ENCODE peak calls at places on chromosomes 12 and 14, in five cellular contexts. One of them, this sample, is unnamed.
A peak's percentile ranks its signal among the peaks of the same experiment; 100 is the strongest.

GRCh38 chr12:89236748-89237428 is 115.4 kb downstream of the DUSP6 start:
- DNase-seq in GM23338: no peak
- DNase-seq in pancreas: no peak
- DNase-seq in HCT116: peak; percentile 13
- DNase-seq in kidney: no peak
- DNase-seq in this sample: no peak

GRCh38 chr14:48726080-48726642 is 860.0 kb downstream of the RPS29 start:
- DNase-seq in GM23338: no peak
- DNase-seq in pancreas: no peak
- DNase-seq in HCT116: no peak
- DNase-seq in kidney: no peak
- DNase-seq in this sample: no peak

GRCh38 chr12:15163001-15163400 is 58.2 kb downstream of the RERG start:
- DNase-seq in GM23338: no peak
- DNase-seq in pancreas: no peak
- DNase-seq in HCT116: no peak
- DNase-seq in kidney: no peak
- DNase-seq in this sample: no peak

GRCh38 chr14:61231810-61232209 is 49.3 kb downstream of the TMEM30B start:
- DNase-seq in GM23338: no peak
- DNase-seq in pancreas: no peak
- DNase-seq in HCT116: no peak
- DNase-seq in kidney: no peak
- DNase-seq in this sample: no peak

GRCh38 chr12:75623631-75624118 is 112.3 kb upstream of the KRR1 start:
- DNase-seq in GM23338: peak; percentile 78
- DNase-seq in pancreas: no peak
- DNase-seq in HCT116: peak; percentile 89
- DNase-seq in kidney: no peak
- DNase-seq in this sample: peak; percentile 76

GRCh38 chr12:110107369-110108281 is 16.5 kb upstream of the IFT81 start:
- DNase-seq in GM23338: no peak
- DNase-seq in pancreas: no peak
- DNase-seq in HCT116: no peak
- DNase-seq in kidney: peak; percentile 86
- DNase-seq in this sample: peak; percentile 63

GRCh38 chr12:102964872-102965271 is 7.4 kb downstream of the ASCL1 start:
- DNase-seq in GM23338: peak; percentile 80
- DNase-seq in pancreas: no peak
- DNase-seq in HCT116: no peak
- DNase-seq in kidney: no peak
- DNase-seq in this sample: peak; percentile 89

GRCh38 chr12:47905313-47905730 is 528 bp upstream of the VDR start:
- DNase-seq in GM23338: peak; percentile 85
- DNase-seq in pancreas: peak; percentile 89
- DNase-seq in HCT116: no peak
- DNase-seq in kidney: peak; percentile 93
- DNase-seq in this sample: peak; percentile 96

GRCh38 chr12:113886721-113887120 is 79.4 kb downstream of the RBM19 start:
- DNase-seq in GM23338: no peak
- DNase-seq in pancreas: no peak
- DNase-seq in HCT116: no peak
- DNase-seq in kidney: no peak
- DNase-seq in this sample: no peak

GRCh38 chr14:102694530-102695171 is 82.6 kb upstream of the TRAF3 start:
- DNase-seq in GM23338: peak; percentile 96
- DNase-seq in pancreas: no peak
- DNase-seq in HCT116: peak; percentile 48
- DNase-seq in kidney: no peak
- DNase-seq in this sample: peak; percentile 87

GRCh38 chr14:105118646-105119409 is 49.7 kb downstream of the JAG2 start:
- DNase-seq in GM23338: no peak
- DNase-seq in pancreas: no peak
- DNase-seq in HCT116: no peak
- DNase-seq in kidney: no peak
- DNase-seq in this sample: no peak

GRCh38 chr14:52551696-52552062 is 626 bp downstream of the TXNDC16 start:
- DNase-seq in GM23338: no peak
- DNase-seq in pancreas: no peak
- DNase-seq in HCT116: no peak
- DNase-seq in kidney: no peak
- DNase-seq in this sample: no peak

GRCh38 chr12:67068773-67069450 is 200.2 kb upstream of the CAND1 start:
- DNase-seq in GM23338: peak; percentile 74
- DNase-seq in pancreas: peak; percentile 67
- DNase-seq in HCT116: no peak
- DNase-seq in kidney: peak; percentile 79
- DNase-seq in this sample: peak; percentile 93
- TF ChIP-seq CTCF in GM23338: no peak
- TF ChIP-seq CTCF in pancreas: no peak
- TF ChIP-seq CTCF in HCT116: no peak
- TF ChIP-seq CTCF in kidney: no peak
- TF ChIP-seq CTCF in this sample: no peak

DNA sequence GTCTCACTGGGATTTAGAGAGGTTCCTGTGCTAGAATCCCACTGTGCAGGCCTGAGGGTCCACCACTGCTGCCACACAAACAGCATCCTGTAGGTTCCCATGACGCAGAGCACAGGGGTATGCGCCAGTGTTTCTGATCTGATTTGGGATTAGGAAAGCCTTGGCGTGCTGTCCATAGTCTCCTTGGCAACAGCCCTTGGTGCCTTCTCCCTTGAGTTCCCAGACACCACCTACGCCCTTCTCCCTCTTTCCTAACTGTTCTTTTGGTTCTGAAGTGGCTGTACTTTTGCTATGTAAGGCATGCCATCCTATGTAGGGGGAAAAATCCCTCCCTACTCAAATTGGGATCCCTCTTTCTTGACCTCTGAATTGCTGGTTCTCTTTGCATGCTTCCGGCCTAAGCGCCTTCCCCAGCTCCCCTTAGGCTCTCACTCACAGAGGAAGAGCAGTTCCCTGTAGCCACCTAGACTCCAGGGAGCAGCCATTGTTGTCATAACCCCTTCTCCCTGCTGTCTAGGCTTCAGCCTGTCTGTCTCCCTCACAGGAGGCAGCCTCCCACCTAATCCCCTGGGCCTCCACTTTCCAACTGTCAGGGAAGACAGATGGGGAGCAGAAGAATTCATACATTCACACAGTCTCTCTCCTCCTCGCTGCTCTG is 14.8 kb upstream of the RIC8B start:
- DNase-seq in GM23338: no peak
- DNase-seq in pancreas: no peak
- DNase-seq in HCT116: no peak
- DNase-seq in kidney: no peak
- DNase-seq in this sample: no peak
- H3K27ac ChIP-seq in GM23338: peak overlapping the region; percentile 29
- H3K27ac ChIP-seq in pancreas: no peak overlapping the region
- H3K27ac ChIP-seq in HCT116: no peak overlapping the region
- H3K27ac ChIP-seq in kidney: peak overlapping the region; percentile 18
- H3K27ac ChIP-seq in this sample: peak overlapping the region; percentile 98

GRCh38 chr12:124411291-124411878 is 116.5 kb downstream of the RFLNA start:
- DNase-seq in GM23338: no peak
- DNase-seq in pancreas: no peak
- DNase-seq in HCT116: no peak
- DNase-seq in kidney: peak; percentile 87
- DNase-seq in this sample: peak; percentile 71
- TF ChIP-seq CTCF in GM23338: no peak
- TF ChIP-seq CTCF in pancreas: no peak
- TF ChIP-seq CTCF in HCT116: no peak
- TF ChIP-seq CTCF in kidney: no peak
- TF ChIP-seq CTCF in this sample: no peak

GRCh38 chr12:98007963-98008362 is 507.4 kb upstream of the TMPO start:
- DNase-seq in GM23338: no peak
- DNase-seq in pancreas: no peak
- DNase-seq in HCT116: no peak
- DNase-seq in kidney: no peak
- DNase-seq in this sample: no peak

DNA sequence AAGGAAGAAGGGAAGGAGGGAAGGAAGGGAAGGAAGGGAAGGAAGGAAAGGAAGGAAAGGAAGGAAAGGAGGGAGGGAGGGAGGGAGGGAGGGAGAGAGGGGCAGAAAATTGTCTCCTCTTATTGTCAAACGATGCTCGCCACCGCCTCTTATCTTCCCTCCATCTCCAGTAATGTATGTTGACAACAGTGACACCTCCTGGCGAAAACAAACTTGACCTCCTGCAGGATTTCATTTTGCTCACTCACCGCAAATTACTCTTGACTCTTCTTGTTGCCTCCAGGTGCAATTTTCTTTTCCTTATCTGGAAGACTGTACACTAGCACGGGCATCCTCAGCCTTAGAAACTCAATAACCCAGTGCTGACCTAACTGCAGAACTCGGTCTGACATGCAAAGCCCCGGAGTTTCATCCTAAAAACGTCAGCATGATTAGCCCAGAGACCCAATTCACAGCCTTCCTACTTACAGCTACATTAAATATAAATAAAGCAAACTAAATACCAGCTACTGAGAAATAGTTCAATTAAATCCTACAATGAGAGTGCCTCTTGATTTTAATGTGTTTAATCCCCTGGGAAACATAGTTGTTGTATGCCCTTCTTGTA is 512.4 kb upstream of the TMPO start:
- DNase-seq in GM23338: peak; percentile 89
- DNase-seq in pancreas: no peak
- DNase-seq in HCT116: peak; percentile 39
- DNase-seq in kidney: no peak
- DNase-seq in this sample: peak; percentile 92
- H3K27ac ChIP-seq in GM23338: no peak overlapping the region
- H3K27ac ChIP-seq in pancreas: no peak overlapping the region
- H3K27ac ChIP-seq in HCT116: no peak overlapping the region
- H3K27ac ChIP-seq in kidney: no peak overlapping the region
- H3K27ac ChIP-seq in this sample: no peak overlapping the region

GRCh38 chr14:23567186-23568020 is at the start of gene AP1G2:
- DNase-seq in GM23338: peak; percentile 94
- DNase-seq in pancreas: peak; percentile 94
- DNase-seq in HCT116: peak; percentile 73
- DNase-seq in kidney: peak; percentile 95
- DNase-seq in this sample: peak; percentile 96

GRCh38 chr14:23569443-23570151 is 2.0 kb upstream of the AP1G2 start:
- DNase-seq in GM23338: peak; percentile 90
- DNase-seq in pancreas: no peak
- DNase-seq in HCT116: peak; percentile 58
- DNase-seq in kidney: peak; percentile 58
- DNase-seq in this sample: peak; percentile 84

GRCh38 chr14:23568021-23568599 is 519 bp upstream of the AP1G2 start:
- DNase-seq in GM23338: no peak
- DNase-seq in pancreas: no peak
- DNase-seq in HCT116: no peak
- DNase-seq in kidney: peak; percentile 38
- DNase-seq in this sample: no peak

GRCh38 chr14:23566782-23567185 is 807 bp downstream of the AP1G2 start:
- DNase-seq in GM23338: no peak
- DNase-seq in pancreas: peak; percentile 86
- DNase-seq in HCT116: no peak
- DNase-seq in kidney: no peak
- DNase-seq in this sample: no peak

DNA sequence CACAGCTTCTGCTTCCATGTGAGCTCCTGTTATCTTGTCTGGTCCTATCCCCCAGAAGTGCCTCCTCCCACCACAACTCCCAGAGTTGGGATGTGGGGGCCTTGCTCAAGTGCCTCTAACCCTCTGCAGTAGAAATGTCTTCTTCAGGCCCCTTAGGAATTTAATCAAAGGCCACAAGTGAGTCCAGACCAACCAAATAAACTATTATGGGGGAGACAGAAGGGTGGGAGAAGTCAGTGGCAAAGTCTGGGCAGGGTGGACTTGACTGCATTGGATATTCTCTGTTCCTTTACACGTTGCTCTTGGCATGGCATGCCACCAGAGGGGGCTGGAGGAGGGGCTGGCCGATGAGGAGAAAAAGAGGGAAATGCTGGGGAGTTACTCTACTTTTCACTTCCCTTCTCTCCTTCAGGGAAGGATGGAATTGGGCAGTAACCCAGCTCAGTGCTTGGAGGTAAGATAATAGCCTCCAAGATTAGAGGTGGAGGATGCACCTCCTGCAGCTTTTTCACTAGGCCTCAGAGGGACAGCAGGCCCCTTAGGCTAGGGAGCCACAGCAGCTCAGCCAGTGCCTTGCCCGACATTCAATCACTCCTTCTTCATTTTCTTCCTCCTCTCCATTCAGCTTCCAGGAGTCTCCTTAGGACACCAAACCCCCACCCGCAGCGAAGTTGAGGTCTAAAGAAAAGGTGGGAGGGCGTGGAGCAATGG is 1.2 kb upstream of the AP1G2 start:
- DNase-seq in GM23338: peak; percentile 79
- DNase-seq in pancreas: no peak
- DNase-seq in HCT116: no peak
- DNase-seq in kidney: peak; percentile 49
- DNase-seq in this sample: peak; percentile 85
- TF ChIP-seq CTCF in GM23338: peak; percentile 69
- TF ChIP-seq CTCF in pancreas: no peak
- TF ChIP-seq CTCF in HCT116: peak; percentile 17
- TF ChIP-seq CTCF in kidney: no peak
- TF ChIP-seq CTCF in this sample: peak; percentile 78

DNA sequence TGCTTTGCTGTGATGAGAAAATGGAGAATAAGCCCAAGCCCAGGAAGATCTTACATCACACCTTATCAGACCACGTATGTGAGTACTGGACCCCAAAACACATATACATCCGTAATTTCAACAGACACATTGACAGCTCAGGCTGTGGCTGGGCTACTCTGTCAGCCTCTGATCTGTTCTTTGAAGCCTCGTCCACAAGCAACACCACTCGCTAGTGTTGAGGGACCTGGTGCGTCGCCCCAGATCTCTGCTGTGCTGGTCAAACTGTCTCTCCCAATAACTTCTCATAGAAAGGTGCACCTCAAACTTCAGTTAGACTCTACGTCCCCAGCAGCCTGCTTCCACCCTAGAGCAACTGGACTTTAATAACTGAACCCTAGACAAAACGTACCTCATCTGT is 10.6 kb upstream of the SFSWAP start:
- DNase-seq in GM23338: no peak
- DNase-seq in pancreas: no peak
- DNase-seq in HCT116: no peak
- DNase-seq in kidney: no peak
- DNase-seq in this sample: no peak
- H3K27ac ChIP-seq in GM23338: no peak overlapping the region
- H3K27ac ChIP-seq in pancreas: no peak overlapping the region
- H3K27ac ChIP-seq in HCT116: no peak overlapping the region
- H3K27ac ChIP-seq in kidney: no peak overlapping the region
- H3K27ac ChIP-seq in this sample: no peak overlapping the region

GRCh38 chr12:119990382-119990874 is 1.4 kb downstream of the BICDL1 start:
- DNase-seq in GM23338: peak; percentile 19
- DNase-seq in pancreas: no peak
- DNase-seq in HCT116: no peak
- DNase-seq in kidney: no peak
- DNase-seq in this sample: no peak

GRCh38 chr12:119992129-119992705 is 3.2 kb downstream of the BICDL1 start:
- DNase-seq in GM23338: no peak
- DNase-seq in pancreas: no peak
- DNase-seq in HCT116: no peak
- DNase-seq in kidney: no peak
- DNase-seq in this sample: no peak

GRCh38 chr12:119989619-119990381 is 764 bp downstream of the BICDL1 start:
- DNase-seq in GM23338: peak; percentile 87
- DNase-seq in pancreas: peak; percentile 88
- DNase-seq in HCT116: no peak
- DNase-seq in kidney: peak; percentile 92
- DNase-seq in this sample: peak; percentile 97

GRCh38 chr12:119988788-119989618 is at the start of gene BICDL1:
- DNase-seq in GM23338: peak; percentile 99
- DNase-seq in pancreas: peak; percentile 94
- DNase-seq in HCT116: peak; percentile 93
- DNase-seq in kidney: peak; percentile 97
- DNase-seq in this sample: peak; percentile 99

GRCh38 chr12:119988440-119988787 is 622 bp upstream of the BICDL1 start:
- DNase-seq in GM23338: no peak
- DNase-seq in pancreas: no peak
- DNase-seq in HCT116: no peak
- DNase-seq in kidney: no peak
- DNase-seq in this sample: no peak
- TF ChIP-seq CTCF in GM23338: no peak
- TF ChIP-seq CTCF in pancreas: no peak
- TF ChIP-seq CTCF in HCT116: peak; percentile 13
- TF ChIP-seq CTCF in kidney: peak; percentile 2
- TF ChIP-seq CTCF in this sample: peak; percentile 51

This sample was measured in endodermal cell.